ENCODE peak calls at places on chromosome 9, in five cellular contexts. W, A, P, F and I are unnamed samples.

GRCh38 chr9:124506931-124507879 is at the start of gene NR5A1:
- DNase-seq in W (no peak), P (no peak), A (no peak), F (no peak), I (no peak)

GRCh38 chr9:126474201-126474765 is 139.4 kb upstream of the LMX1B start:
- DNase-seq in A (no peak), P (peak), F (no peak), W (peak), I (no peak)

GRCh38 chr9:110047955-110048472 is 159.9 kb downstream of the C9orf152 start:
- DNase-seq in W (no peak), A (no peak), P (no peak), F (peak), I (no peak)

GRCh38 chr9:129898205-129898604 is 62.9 kb downstream of the USP20 start:
- DNase-seq in F (no peak), W (peak), P (peak), A (no peak), I (no peak)

GRCh38 chr9:109715340-109715739 is 64.7 kb upstream of the PALM2AKAP2 start:
- DNase-seq in A (no peak), W (no peak), F (no peak), P (no peak), I (no peak)

GRCh38 chr9:5817776-5818336 is 15.1 kb downstream of the ERMP1 start:
- DNase-seq in F (no peak), A (no peak), W (peak), P (no peak), I (no peak)

GRCh38 chr9:995776-996175 is 19.3 kb downstream of the DMRT3 start:
- DNase-seq in A (no peak), P (no peak), F (no peak), W (no peak), I (no peak)

GRCh38 chr9:134168731-134169130 is 4.4 kb upstream of the RNU6ATAC start:
- DNase-seq in A (no peak), F (no peak), P (no peak), W (no peak), I (no peak)

GRCh38 chr9:92097997-92098482 is 17.2 kb downstream of the SPTLC1 start:
- DNase-seq in P (no peak), F (no peak), A (peak), W (peak), I (peak)

GRCh38 chr9:22055090-22055489 is 46.0 kb upstream of the CDKN2B start:
- DNase-seq in P (no peak), A (no peak), F (no peak), W (no peak), I (no peak)

GRCh38 chr9:36298566-36298965 is 40.3 kb upstream of the GNE start:
- DNase-seq in F (no peak), W (peak), A (no peak), P (no peak), I (peak)

GRCh38 chr9:596701-597100 is 244.8 kb upstream of the DMRT1 start:
- DNase-seq in P (no peak), W (no peak), A (no peak), F (no peak), I (no peak)

GRCh38 chr9:5140151-5140550 is 45.3 kb downstream of the INSL6 start:
- DNase-seq in F (no peak), A (no peak), P (no peak), W (no peak), I (no peak)

GRCh38 chr9:113281356-113281755 is 5.9 kb downstream of the PRPF4 start:
- DNase-seq in A (no peak), W (no peak), P (no peak), F (no peak), I (no peak)

GRCh38 chr9:114300153-114300845 is 22.6 kb upstream of the ORM1 start:
- DNase-seq in F (no peak), W (no peak), P (no peak), A (no peak), I (no peak)

GRCh38 chr9:12732971-12733370 is 39.8 kb downstream of the TYRP1 start:
- DNase-seq in P (no peak), A (no peak), F (no peak), W (no peak), I (no peak)

GRCh38 chr9:6997330-6997729 is 239.6 kb downstream of the KDM4C start:
- DNase-seq in P (no peak), F (no peak), W (no peak), A (no peak), I (no peak)

GRCh38 chr9:92138157-92138959 is 23.1 kb upstream of the SPTLC1 start:
- DNase-seq in A (no peak), W (peak), F (peak), P (peak), I (no peak)

GRCh38 chr9:21559402-21560280 is 77.5 kb upstream of the IFNE start:
- DNase-seq in F (peak), W (peak), A (no peak), P (peak), I (no peak)

GRCh38 chr9:123322771-123323481 is 33.1 kb upstream of the CRB2 start:
- DNase-seq in P (no peak), F (peak), W (no peak), A (no peak), I (no peak)

GRCh38 chr9:4197548-4197947 is 102.3 kb downstream of the GLIS3 start:
- DNase-seq in P (no peak), A (no peak), W (no peak), F (peak), I (no peak)

GRCh38 chr9:101486693-101487442 is 46.8 kb upstream of the RNF20 start:
- DNase-seq in W (peak), P (peak), F (peak), A (no peak), I (no peak)

GRCh38 chr9:86675805-86676204 is 271.5 kb downstream of the GAS1 start:
- DNase-seq in W (no peak), F (no peak), P (no peak), A (no peak), I (no peak)

GRCh38 chr9:86676426-86676825 is 270.9 kb downstream of the GAS1 start:
- DNase-seq in W (no peak), P (no peak), F (peak), A (no peak), I (peak)

GRCh38 chr9:86671018-86671417 is 276.3 kb downstream of the GAS1 start:
- DNase-seq in A (no peak), P (no peak), F (no peak), W (no peak), I (no peak)

GRCh38 chr9:86669442-86669841 is 277.9 kb downstream of the GAS1 start:
- DNase-seq in W (no peak), A (no peak), F (no peak), P (no peak), I (no peak)

GRCh38 chr9:86674475-86674874 is 272.8 kb downstream of the GAS1 start:
- DNase-seq in F (no peak), W (no peak), P (no peak), A (no peak), I (no peak)
- TF ChIP-seq CTCF in F (no peak), W (no peak), P (no peak), A (no peak), I (no peak)

DNA sequence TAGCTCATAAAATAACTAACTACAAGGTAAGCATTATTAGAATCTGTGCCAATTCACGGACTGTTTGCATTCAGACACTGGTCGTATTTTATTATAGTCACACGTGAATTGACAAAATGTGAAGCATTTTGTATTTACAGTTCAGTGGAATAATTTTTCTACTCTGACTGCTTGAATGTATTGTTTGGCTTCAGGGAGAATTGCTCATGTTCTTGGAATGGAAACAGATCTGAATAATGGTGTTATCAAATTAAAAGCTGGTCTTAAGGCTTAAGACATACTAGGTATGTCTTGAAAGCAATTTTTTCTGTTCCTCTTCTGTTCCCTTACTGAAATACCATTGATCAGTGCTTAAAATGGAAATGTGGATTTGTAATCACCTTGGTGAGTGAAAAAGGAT is 543.7 kb upstream of the TLE4 start:
- DNase-seq in P (no peak), W (peak), A (no peak), F (no peak), I (peak)
- H3K4me3 ChIP-seq in P (no peak), W (no peak), A (no peak), F (no peak), I (no peak)

DNA sequence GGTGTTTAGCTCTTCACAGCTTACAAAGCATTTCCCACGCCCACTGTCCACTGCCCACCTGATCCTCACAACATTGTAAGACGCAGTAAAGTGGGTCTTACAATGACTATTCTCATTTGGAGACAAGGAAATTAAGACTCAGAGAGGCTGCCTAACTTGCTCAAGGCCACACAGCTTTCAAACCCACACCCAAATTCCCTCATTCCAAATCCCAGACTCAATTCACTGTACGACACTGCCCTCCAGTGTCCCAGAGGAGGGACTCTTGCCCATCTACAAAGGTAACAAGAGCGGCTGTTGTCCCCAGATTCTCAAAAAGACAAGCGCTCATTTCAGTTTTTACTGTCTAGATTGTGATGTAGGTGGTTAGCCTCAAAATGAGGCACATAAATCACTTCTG is 184.6 kb downstream of the ACTL7B start:
- DNase-seq in A (no peak), F (no peak), W (peak), P (peak), I (no peak)
- TF ChIP-seq CTCF in A (no peak), F (peak), W (peak), P (peak), I (peak)

DNA sequence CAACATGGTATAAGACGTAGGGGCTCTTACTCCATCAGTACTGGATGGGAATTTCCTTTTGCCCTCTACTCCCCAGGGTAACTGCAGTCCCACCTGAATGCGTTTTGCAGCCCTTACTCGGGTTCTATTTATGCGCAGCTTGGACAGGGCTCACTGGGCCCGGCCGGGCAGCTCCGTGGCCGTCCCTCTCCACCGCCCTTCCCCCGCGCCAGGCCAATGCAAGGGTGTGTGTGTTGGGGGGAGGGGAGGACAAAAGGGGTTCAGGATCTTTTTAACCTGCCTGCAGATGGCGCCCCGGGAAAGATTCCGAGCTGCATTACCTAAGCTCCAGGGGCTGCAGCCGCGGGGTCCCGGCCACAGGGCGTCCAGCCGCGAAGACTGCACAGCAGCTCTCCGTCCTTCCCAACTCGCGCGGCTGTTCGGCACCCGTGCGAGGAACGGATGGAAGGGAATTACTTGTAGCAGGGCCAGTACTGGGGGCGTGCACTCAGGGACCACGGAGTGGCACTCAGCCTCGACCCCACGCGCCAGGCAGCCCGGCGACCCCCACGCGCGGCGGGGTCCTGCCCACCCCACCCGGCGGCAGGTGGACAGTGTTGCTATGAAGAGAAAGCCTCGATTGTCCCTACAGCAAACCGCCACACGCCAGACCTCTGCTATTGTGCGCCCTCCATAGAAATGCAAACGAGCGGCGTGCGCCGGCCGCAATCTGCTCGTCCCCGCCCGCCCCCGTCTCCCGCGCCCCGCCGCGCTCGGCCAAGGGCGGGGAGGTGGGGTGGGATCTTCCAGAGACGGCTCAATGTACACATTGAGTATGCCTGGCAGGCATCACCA is 966 bp upstream of the GADD45G start:
- DNase-seq in A (peak), F (peak), W (peak), P (peak), I (no peak)
- H3K4me3 ChIP-seq in A (peak), F (peak), W (peak), P (peak), I (peak)

GRCh38 chr9:121888438-121888775 is 204.7 kb downstream of the TTLL11 start:
- DNase-seq in W (peak), F (no peak), A (no peak), P (peak), I (no peak)
- TF ChIP-seq CTCF in W (peak), F (no peak), A (no peak), P (no peak), I (no peak)

GRCh38 chr9:14395300-14396082 is 81.5 kb upstream of the NFIB start:
- DNase-seq in W (no peak), A (no peak), F (no peak), P (no peak), I (no peak)

GRCh38 chr9:14403112-14403511 is 89.2 kb upstream of the NFIB start:
- DNase-seq in F (no peak), A (no peak), W (no peak), P (no peak), I (no peak)

GRCh38 chr9:14400658-14400995 is 86.7 kb upstream of the NFIB start:
- DNase-seq in F (no peak), P (peak), A (peak), W (peak), I (no peak)

GRCh38 chr9:14396171-14396570 is 82.2 kb upstream of the NFIB start:
- DNase-seq in P (no peak), A (no peak), W (no peak), F (no peak), I (no peak)

GRCh38 chr9:14399736-14400657 is 86.1 kb upstream of the NFIB start:
- DNase-seq in A (no peak), P (no peak), F (no peak), W (peak), I (no peak)
- H3K4me3 ChIP-seq in A (no peak), P (no peak), F (no peak), W (no peak), I (no peak)

GRCh38 chr9:136361757-136362449 is 1.6 kb downstream of the DNLZ start:
- DNase-seq in F (no peak), W (peak), P (no peak), A (no peak), I (no peak)
- TF ChIP-seq CTCF in F (no peak), W (no peak), P (no peak), A (no peak), I (no peak)

DNA sequence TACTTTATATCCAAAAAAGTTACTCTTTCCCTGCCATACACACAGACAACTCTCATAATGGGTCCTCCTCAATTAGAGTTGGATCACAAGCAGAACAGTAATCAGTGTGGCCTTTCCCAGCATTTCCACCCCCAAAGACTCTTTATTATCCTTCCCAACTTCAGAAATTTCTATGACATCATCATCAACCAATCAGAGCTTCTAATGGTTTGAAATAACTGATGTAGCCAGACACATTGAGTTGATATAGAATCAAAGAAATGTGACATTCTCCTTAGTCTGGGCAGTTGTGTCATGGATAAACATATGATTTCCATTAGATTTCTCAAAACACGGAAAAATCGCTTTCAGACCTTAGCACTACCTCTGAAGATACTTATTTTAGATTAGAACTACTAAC is 75.7 kb upstream of the NFIB start:
- DNase-seq in P (no peak), W (no peak), A (no peak), F (no peak), I (no peak)
- H3K4me3 ChIP-seq in P (no peak), W (no peak), A (no peak), F (no peak), I (no peak)